ENCODE peak calls at places on chromosome 13, in seven cellular contexts. D is pancreas; B is activated T-cell treated with anti-CD3 and anti-CD28 coated beads, Interleukin-2, amount 50 U/mL, for 72 hours; J is right cardiac atrium; H is left lung; C is brain microvascular endothelial cell; W is naive thymus-derived CD8-positive, alpha-beta T cell. K is an unnamed sample.

GRCh38 chr13:24272452-24273161 is 36.8 kb upstream of the C1QTNF9 start:
- DNase-seq in W (peak; percentile 18), H (peak; percentile 77), C (no peak), D (peak; percentile 64), B (no peak), J (peak; percentile 71), K (no peak)

GRCh38 chr13:36801035-36801434 is 18.0 kb upstream of the RFXAP start:
- DNase-seq in W (no peak), H (no peak), B (no peak), C (no peak), D (no peak), J (no peak), K (no peak)

GRCh38 chr13:110409581-110409992 is 102.5 kb downstream of the COL4A2 start:
- DNase-seq in B (no peak), H (no peak), C (peak; percentile 96), J (peak; percentile 77), W (no peak), D (no peak), K (no peak)

GRCh38 chr13:30584332-30584731 is 33.4 kb upstream of the USPL1 start:
- DNase-seq in D (no peak), J (no peak), W (no peak), B (no peak), C (no peak), H (no peak), K (no peak)

GRCh38 chr13:111897846-111898215 is 169.1 kb upstream of the SOX1 start:
- DNase-seq in J (no peak), W (no peak), D (no peak), B (no peak), H (no peak), C (no peak), K (no peak)

GRCh38 chr13:45728759-45729158 is 26.6 kb downstream of the CBY2 start:
- DNase-seq in D (no peak), B (no peak), W (no peak), J (no peak), H (no peak), C (no peak), K (no peak)

GRCh38 chr13:64997438-64997837 is 2232.7 kb downstream of the PCDH9 start:
- DNase-seq in B (no peak), D (no peak), W (no peak), H (no peak), J (no peak), C (no peak), K (no peak)

GRCh38 chr13:31587696-31588266 is 151.5 kb upstream of the RXFP2 start:
- DNase-seq in C (no peak), D (no peak), H (no peak), W (no peak), B (no peak), J (no peak), K (no peak)

GRCh38 chr13:44407891-44408290 is 34.3 kb downstream of the SERP2 start:
- DNase-seq in D (no peak), H (no peak), J (no peak), C (no peak), B (no peak), W (no peak), K (no peak)

GRCh38 chr13:110227864-110228643 is 78.9 kb downstream of the COL4A1 start:
- DNase-seq in C (no peak), J (no peak), H (no peak), B (no peak), W (no peak), D (no peak), K (no peak)

GRCh38 chr13:42860485-42860884 is 79.1 kb downstream of the FAM216B start:
- DNase-seq in C (no peak), W (no peak), J (no peak), H (no peak), B (no peak), D (no peak), K (no peak)

GRCh38 chr13:87998081-87998480 is 326.9 kb downstream of the SLITRK5 start:
- DNase-seq in C (no peak), W (no peak), H (no peak), D (no peak), J (no peak), B (no peak), K (no peak)

GRCh38 chr13:105655046-105655445 is 880.4 kb downstream of the EFNB2 start:
- DNase-seq in J (no peak), H (no peak), B (no peak), W (no peak), C (peak; percentile 79), D (no peak), K (no peak)

GRCh38 chr13:102369303-102369702 is 32.5 kb downstream of the FGF14 start:
- DNase-seq in J (no peak), C (no peak), W (no peak), D (no peak), B (no peak), H (no peak), K (no peak)

GRCh38 chr13:105587786-105588185 is 947.7 kb downstream of the EFNB2 start:
- DNase-seq in B (no peak), D (no peak), J (no peak), W (no peak), C (peak; percentile 71), H (no peak), K (no peak)

GRCh38 chr13:24692541-24692940 is 12.3 kb downstream of the ATP12A start:
- DNase-seq in H (no peak), B (no peak), W (no peak), C (peak; percentile 67), D (no peak), J (peak; percentile 63), K (no peak)

GRCh38 chr13:21670883-21671792 is at the start of gene FGF9:
- DNase-seq in J (peak; percentile 87), W (peak; percentile 88), D (peak; percentile 91), C (peak; percentile 29), B (peak; percentile 89), H (peak; percentile 94), K (peak; percentile 58)

GRCh38 chr13:63124863-63125262 is 1709.2 kb upstream of the PCDH20 start:
- DNase-seq in W (no peak), J (no peak), C (no peak), B (no peak), H (no peak), D (no peak), K (no peak)

GRCh38 chr13:103403148-103403740 is 337.0 kb upstream of the SLC10A2 start:
- DNase-seq in J (no peak), D (no peak), H (no peak), B (no peak), C (no peak), W (no peak), K (no peak)

GRCh38 chr13:40016953-40017660 is 361.6 kb downstream of the COG6 start:
- DNase-seq in C (no peak), W (no peak), D (no peak), J (no peak), H (no peak), B (no peak), K (no peak)

GRCh38 chr13:20716951-20717350 is 13.5 kb downstream of the IL17D start:
- DNase-seq in C (no peak), D (no peak), W (no peak), H (no peak), B (no peak), J (no peak), K (no peak)

GRCh38 chr13:23934481-23934880 is 37.2 kb upstream of the C1QTNF9B start:
- DNase-seq in B (no peak), W (no peak), D (no peak), C (peak; percentile 46), J (no peak), H (no peak), K (no peak)

K was measured in HL-60.